ENCODE peak calls at places on chromosomes 12 and 14, in eight cellular contexts. X is cerebellar cortex, P is AG04450, C is anterior cingulate cortex, B is T-cell, D is EH, K is AG20443, Y is AG08396. J is an unnamed sample.

GRCh38 chr12:9221476-9221875 is 13.3 kb upstream of the PZP start:
- DNase-seq in X (no peak), P (no peak), C (no peak), B (no peak), D (no peak), K (no peak), Y (no peak), J (no peak)

GRCh38 chr12:90216815-90217214 is 508.2 kb upstream of the ATP2B1 start:
- DNase-seq in X (no peak), P (no peak), C (no peak), B (no peak), D (peak; percentile 37), K (no peak), Y (no peak), J (no peak)

GRCh38 chr14:49950275-49951250 is 57.7 kb downstream of the ARF6 start:
- DNase-seq in X (peak; percentile 73), P (no peak), C (no peak), B (no peak), D (peak; percentile 10), K (no peak), Y (no peak), J (no peak)

GRCh38 chr12:93753838-93754429 is 76.8 kb downstream of the CRADD start:
- DNase-seq in X (no peak), P (no peak), C (no peak), B (no peak), D (no peak), K (no peak), Y (no peak), J (no peak)

GRCh38 chr12:79690156-79690605 is 583 bp downstream of the PAWR start:
- DNase-seq in X (no peak), P (no peak), C (no peak), B (no peak), D (peak; percentile 54), K (no peak), Y (peak; percentile 58), J (no peak)

GRCh38 chr14:59360923-59361794 is 104.0 kb downstream of the GPR135 start:
- DNase-seq in X (peak; percentile 72), P (peak; percentile 38), C (peak; percentile 14), B (no peak), D (peak; percentile 47), K (no peak), Y (no peak), J (no peak)

GRCh38 chr12:3078086-3078820 is 1.1 kb downstream of the TSPAN9 start:
- DNase-seq in X (no peak), P (no peak), C (no peak), B (no peak), D (no peak), K (peak; percentile 35), Y (no peak), J (no peak)

GRCh38 chr12:1592444-1593231 is 1.7 kb downstream of the FBXL14 start:
- DNase-seq in X (peak; percentile 59), P (no peak), C (peak; percentile 44), B (peak; percentile 32), D (peak; percentile 72), K (peak; percentile 52), Y (peak; percentile 39), J (peak; percentile 66)

GRCh38 chr12:53232641-53233538 is 881 bp upstream of the RARG start:
- DNase-seq in X (peak; percentile 74), P (no peak), C (peak; percentile 39), B (no peak), D (peak; percentile 65), K (peak; percentile 73), Y (peak; percentile 74), J (peak; percentile 38)

GRCh38 chr12:48816148-48816854 is 2.0 kb upstream of the CACNB3 start:
- DNase-seq in X (peak; percentile 28), P (no peak), C (no peak), B (no peak), D (peak; percentile 38), K (no peak), Y (no peak), J (no peak)

GRCh38 chr12:95959107-95959506 is 16.0 kb downstream of the AMDHD1 start:
- DNase-seq in X (peak; percentile 34), P (no peak), C (no peak), B (no peak), D (peak; percentile 33), K (peak; percentile 28), Y (no peak), J (no peak)